ENCODE peak calls at places on chromosomes 5 and 9, in five cellular contexts. Q is testis, T is Peyer's patch, S is tibial nerve, E is spleen. Z is an unnamed sample.

GRCh38 chr5:106262395-106262794 is 1408.3 kb downstream of the EFNA5 start:
- DNase-seq in Q (no peak), T (no peak), S (no peak), E (no peak), Z (no peak)

GRCh38 chr9:14710804-14711203 is 11.7 kb downstream of the CER1 start:
- DNase-seq in Q (no peak), T (no peak), S (no peak), E (no peak), Z (no peak)

GRCh38 chr9:2663486-2663885 is 41.9 kb downstream of the VLDLR start:
- DNase-seq in Q (peak; percentile 37), T (no peak), S (no peak), E (no peak), Z (no peak)

GRCh38 chr5:59036274-59036961 is 453.5 kb downstream of the RAB3C start:
- DNase-seq in Q (no peak), T (peak; percentile 61), S (no peak), E (no peak), Z (no peak)

GRCh38 chr5:113612060-113612496 is 98.6 kb downstream of the YTHDC2 start:
- DNase-seq in Q (no peak), T (no peak), S (no peak), E (no peak), Z (no peak)

GRCh38 chr5:98772415-98773213 is 849 bp upstream of the RGMB start:
- DNase-seq in Q (peak; percentile 79), T (peak; percentile 90), S (peak; percentile 30), E (peak; percentile 90), Z (peak; percentile 94)

GRCh38 chr5:178435321-178436238 is 154.6 kb downstream of the COL23A1 start:
- DNase-seq in Q (peak; percentile 3), T (no peak), S (no peak), E (no peak), Z (peak; percentile 66)

GRCh38 chr9:27572566-27572917 is 739 bp downstream of the C9orf72 start:
- DNase-seq in Q (peak; percentile 62), T (peak; percentile 86), S (no peak), E (no peak), Z (peak; percentile 94)

GRCh38 chr9:134618823-134619454 is 22.7 kb upstream of the COL5A1 start:
- DNase-seq in Q (peak; percentile 9), T (peak; percentile 33), S (peak; percentile 7), E (peak; percentile 16), Z (no peak)

GRCh38 chr9:132049900-132050299 is 29.8 kb downstream of the MED27 start:
- DNase-seq in Q (no peak), T (no peak), S (no peak), E (no peak), Z (no peak)

GRCh38 chr9:7570107-7570720 is 229.4 kb downstream of the DMAC1 start:
- DNase-seq in Q (peak; percentile 85), T (peak; percentile 75), S (peak; percentile 23), E (no peak), Z (no peak)

GRCh38 chr9:98657897-98658296 is 50.8 kb downstream of the GABBR2 start:
- DNase-seq in Q (no peak), T (no peak), S (no peak), E (no peak), Z (no peak)

GRCh38 chr9:123359546-123359945 is 3.5 kb downstream of the CRB2 start:
- DNase-seq in Q (no peak), T (no peak), S (no peak), E (no peak), Z (no peak)

GRCh38 chr9:35193762-35194161 is 32.0 kb downstream of the UNC13B start:
- DNase-seq in Q (no peak), T (no peak), S (no peak), E (no peak), Z (no peak)

GRCh38 chr9:90307177-90307833 is 335.3 kb downstream of the DIRAS2 start:
- DNase-seq in Q (no peak), T (no peak), S (no peak), E (no peak), Z (no peak)

GRCh38 chr5:170312666-170313065 is 15.1 kb upstream of the LCP2 start:
- DNase-seq in Q (no peak), T (no peak), S (no peak), E (no peak), Z (no peak)

GRCh38 chr9:137650259-137650658 is 31.5 kb downstream of the EHMT1 start:
- DNase-seq in Q (no peak), T (no peak), S (no peak), E (no peak), Z (no peak)

GRCh38 chr9:115008536-115008935 is 78.1 kb upstream of the TNFSF8 start:
- DNase-seq in Q (no peak), T (no peak), S (no peak), E (no peak), Z (no peak)

GRCh38 chr5:122434120-122434519 is 122.1 kb downstream of the SNCAIP start:
- DNase-seq in Q (no peak), T (no peak), S (no peak), E (no peak), Z (peak; percentile 37)

GRCh38 chr5:98307811-98308210 is 465.7 kb upstream of the RGMB start:
- DNase-seq in Q (no peak), T (no peak), S (no peak), E (no peak), Z (no peak)

GRCh38 chr9:99593621-99594020 is 228.1 kb upstream of the NR4A3 start:
- DNase-seq in Q (no peak), T (no peak), S (no peak), E (no peak), Z (peak; percentile 66)

GRCh38 chr9:105154723-105155191 is 89.7 kb upstream of the SLC44A1 start:
- DNase-seq in Q (no peak), T (no peak), S (no peak), E (no peak), Z (no peak)

GRCh38 chr9:106880081-106880480 is 17.1 kb downstream of the ZNF462 start:
- DNase-seq in Q (no peak), T (no peak), S (no peak), E (no peak), Z (no peak)

GRCh38 chr9:106880863-106881262 is 17.9 kb downstream of the ZNF462 start:
- DNase-seq in Q (peak; percentile 41), T (no peak), S (no peak), E (no peak), Z (no peak)

GRCh38 chr9:106885451-106885850 is 22.5 kb downstream of the ZNF462 start:
- DNase-seq in Q (no peak), T (no peak), S (no peak), E (no peak), Z (no peak)

GRCh38 chr9:106883626-106884190 is 20.7 kb downstream of the ZNF462 start:
- DNase-seq in Q (no peak), T (no peak), S (no peak), E (no peak), Z (no peak)

GRCh38 chr9:106883030-106883429 is 20.1 kb downstream of the ZNF462 start:
- DNase-seq in Q (no peak), T (no peak), S (no peak), E (no peak), Z (no peak)
- H3K4me1 ChIP-seq in Q (peaks cover 25% of the 10 kb centered on the region), T (no peaks in the 10 kb centered on the region), S (no peaks in the 10 kb centered on the region), E (peaks cover 16% of the 10 kb centered on the region), Z (peaks cover 71% of the 10 kb centered on the region)

DNA sequence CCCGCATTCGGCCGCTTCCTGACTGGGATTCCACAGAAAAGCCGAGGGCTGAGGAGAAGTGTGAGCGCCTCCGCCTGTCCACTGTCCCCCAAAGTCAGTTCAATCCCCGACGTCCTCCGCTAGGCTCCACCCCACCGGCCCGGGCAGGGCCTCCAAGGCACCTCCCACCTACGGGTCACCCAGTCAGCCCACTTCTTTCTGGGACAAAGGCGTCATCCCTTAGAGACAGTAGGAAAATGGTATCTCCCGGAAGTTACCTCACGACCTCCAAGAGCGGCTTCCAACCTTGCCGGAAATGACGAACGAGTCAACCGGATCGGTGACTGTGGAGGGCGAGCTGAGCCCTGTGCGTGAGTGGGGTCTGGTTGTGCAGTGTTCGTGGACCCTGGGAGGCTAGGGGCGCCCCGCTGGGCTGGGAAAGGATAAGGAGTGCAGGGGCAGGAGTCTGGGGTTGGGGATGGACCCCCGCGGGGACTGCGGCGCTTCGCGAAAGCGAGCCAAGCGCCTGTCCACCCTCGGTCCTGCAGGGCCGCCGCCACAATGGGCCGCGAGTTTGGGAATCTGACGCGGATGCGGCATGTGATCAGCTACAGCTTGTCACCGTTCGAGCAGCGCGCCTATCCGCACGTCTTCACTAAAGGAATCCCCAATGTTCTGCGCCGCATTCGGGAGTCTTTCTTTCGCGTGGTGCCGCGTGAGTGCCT is at the start of the genes GDF9 and UQCRQ:
- DNase-seq in Q (peak; percentile 98), T (peak; percentile 98), S (peak; percentile 85), E (peak; percentile 97), Z (peak; percentile 98)
- TF ChIP-seq POLR2A in Q (peak; percentile 45), T (peak; percentile 94), S (peak; percentile 42), E (no peak), Z (peak; percentile 86)

GRCh38 chr5:82073179-82073578 is 101.4 kb downstream of the ATG10 start:
- DNase-seq in Q (no peak), T (no peak), S (no peak), E (no peak), Z (no peak)
- H3K27ac ChIP-seq in Q (no peak overlapping the region), T (no peak overlapping the region), S (no peak overlapping the region), E (no peak overlapping the region), Z (no peak overlapping the region)

GRCh38 chr5:172866802-172867748 is 33.0 kb downstream of the ERGIC1 start:
- DNase-seq in Q (peak; percentile 69), T (no peak), S (no peak), E (peak; percentile 66), Z (no peak)

GRCh38 chr5:172868436-172868923 is 34.4 kb downstream of the ERGIC1 start:
- DNase-seq in Q (no peak), T (no peak), S (no peak), E (no peak), Z (no peak)

GRCh38 chr5:172868924-172869565 is 35.0 kb downstream of the ERGIC1 start:
- DNase-seq in Q (peak; percentile 81), T (peak; percentile 75), S (peak; percentile 75), E (peak; percentile 64), Z (peak; percentile 96)

GRCh38 chr5:172866378-172866777 is 32.3 kb downstream of the ERGIC1 start:
- DNase-seq in Q (no peak), T (no peak), S (no peak), E (peak; percentile 47), Z (no peak)

GRCh38 chr5:172867761-172868435 is 33.8 kb downstream of the ERGIC1 start:
- DNase-seq in Q (no peak), T (no peak), S (no peak), E (peak; percentile 16), Z (no peak)
- H3K4me1 ChIP-seq in Q (peaks cover 82% of the 10 kb centered on the region), T (peaks cover 5% of the 10 kb centered on the region), S (no peaks in the 10 kb centered on the region), E (peaks cover 96% of the 10 kb centered on the region), Z (peaks cover 93% of the 10 kb centered on the region)

GRCh38 chr5:140145818-140146522 is 20.2 kb downstream of the IGIP start:
- DNase-seq in Q (peak; percentile 75), T (peak; percentile 84), S (peak; percentile 37), E (peak; percentile 92), Z (no peak)
- TF ChIP-seq POLR2A in Q (no peak), T (no peak), S (no peak), E (no peak), Z (no peak)

GRCh38 chr9:33147770-33148169 is 19.4 kb downstream of the B4GALT1 start:
- DNase-seq in Q (peak; percentile 6), T (peak; percentile 17), S (no peak), E (no peak), Z (no peak)
- H3K27ac ChIP-seq in Q (no peak overlapping the region), T (no peak overlapping the region), S (no peak overlapping the region), E (no peak overlapping the region), Z (no peak overlapping the region)